ENCODE peak calls at places on chromosomes 4 and X, in seven cellular contexts. G, A, H, P, Z, Q and K are unnamed samples.
A peak's percentile ranks its signal among the peaks of the same experiment; 100 is the strongest.

GRCh38 chrX:23012162-23012561 is 12.4 kb downstream of the DDX53 start:
- DNase-seq in Q (no peak), G (no peak), H (no peak), A (no peak), Z (no peak), P (no peak), K (no peak)

GRCh38 chrX:118056870-118057269 is 59.7 kb downstream of the KLHL13 start:
- DNase-seq in H (no peak), Z (no peak), P (no peak), G (no peak), Q (no peak), A (no peak), K (no peak)

GRCh38 chrX:134636859-134637258 is 21.4 kb downstream of the PLAC1 start:
- DNase-seq in Z (no peak), H (no peak), G (peak; percentile 71), A (no peak), Q (no peak), P (no peak), K (no peak)

GRCh38 chr4:176044589-176044951 is 21.1 kb upstream of the WDR17 start:
- DNase-seq in A (no peak), P (no peak), Z (no peak), G (peak; percentile 45), Q (no peak), H (no peak), K (no peak)

GRCh38 chr4:124918559-124919122 is 206.1 kb upstream of the ANKRD50 start:
- DNase-seq in P (no peak), A (no peak), H (no peak), G (peak; percentile 25), Z (no peak), Q (no peak), K (no peak)

GRCh38 chr4:185275501-185275900 is 66.1 kb downstream of the SNX25 start:
- DNase-seq in P (no peak), G (peak; percentile 28), A (no peak), H (no peak), Z (no peak), Q (no peak), K (no peak)

GRCh38 chrX:42739771-42740170 is 38.2 kb downstream of the PPP1R2C start:
- DNase-seq in Q (no peak), P (no peak), G (no peak), A (no peak), Z (no peak), H (no peak), K (no peak)

GRCh38 chr4:2259036-2259540 is 2.8 kb downstream of the MXD4 start:
- DNase-seq in P (no peak), H (no peak), Z (peak; percentile 14), A (peak; percentile 71), G (no peak), Q (no peak), K (no peak)

GRCh38 chr4:25884040-25884788 is 21.4 kb upstream of the SEL1L3 start:
- DNase-seq in G (peak; percentile 81), P (no peak), H (no peak), Z (no peak), A (no peak), Q (no peak), K (no peak)

GRCh38 chr4:6562931-6563901 is 11.8 kb upstream of the MAN2B2 start:
- DNase-seq in A (no peak), Z (peak; percentile 40), G (no peak), H (peak; percentile 49), P (no peak), Q (no peak), K (peak; percentile 60)

GRCh38 chr4:25888781-25889180 is 25.2 kb upstream of the SMIM20 start:
- DNase-seq in Z (no peak), Q (no peak), P (no peak), G (peak; percentile 54), H (no peak), A (no peak), K (no peak)

GRCh38 chr4:129176864-129177263 is 80.9 kb downstream of the C4orf33 start:
- DNase-seq in G (no peak), P (peak; percentile 38), Z (no peak), H (no peak), A (no peak), Q (no peak), K (no peak)

GRCh38 chrX:41688835-41689234 is at the start of gene GPR34:
- DNase-seq in A (no peak), Q (no peak), G (no peak), H (no peak), Z (no peak), P (no peak), K (no peak)

GRCh38 chrX:37942170-37942569 is 64.2 kb upstream of the SYTL5 start:
- DNase-seq in A (no peak), Q (no peak), G (no peak), H (no peak), Z (no peak), P (no peak), K (no peak)

GRCh38 chr4:65259251-65259650 is 411.0 kb downstream of the EPHA5 start:
- DNase-seq in G (no peak), Z (no peak), P (no peak), Q (no peak), A (no peak), H (no peak), K (no peak)
- TF ChIP-seq CTCF in G (no peak), Z (no peak), P (no peak), Q (no peak), A (no peak), H (no peak), K (no peak)

DNA sequence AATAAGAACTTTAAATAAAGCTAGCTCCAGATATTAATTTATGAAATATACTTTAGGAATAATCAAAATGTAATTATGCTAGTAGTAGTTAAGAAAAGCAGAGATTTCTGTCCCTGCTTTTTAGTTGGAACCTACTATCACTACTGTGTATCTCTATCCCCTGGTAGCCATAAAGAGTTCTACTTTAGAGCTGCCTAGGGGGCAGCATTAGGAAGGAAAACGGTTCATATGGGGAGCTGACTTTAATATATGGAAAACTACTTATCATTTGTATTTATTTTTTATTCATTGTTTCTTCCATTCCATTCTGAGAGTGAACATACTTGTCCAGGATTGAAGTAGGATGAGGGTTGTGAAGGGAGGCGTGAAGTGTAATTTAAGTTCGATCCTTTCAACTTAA is 40.9 kb downstream of the CPEB2 start:
- DNase-seq in G (no peak), P (no peak), Q (no peak), Z (no peak), H (no peak), A (no peak), K (no peak)
- TF ChIP-seq CTCF in G (no peak), P (peak; percentile 10), Q (peak; percentile 28), Z (no peak), H (no peak), A (no peak), K (no peak)

GRCh38 chrX:113929004-113929403 is 654.9 kb upstream of the HTR2C start:
- DNase-seq in A (no peak), Q (peak; percentile 41), P (peak; percentile 32), Z (peak; percentile 22), G (peak; percentile 42), H (no peak), K (peak; percentile 54)
- TF ChIP-seq CTCF in A (peak; percentile 30), Q (peak; percentile 90), P (peak; percentile 61), Z (peak; percentile 62), G (peak; percentile 59), H (peak; percentile 35), K (peak; percentile 85)

DNA sequence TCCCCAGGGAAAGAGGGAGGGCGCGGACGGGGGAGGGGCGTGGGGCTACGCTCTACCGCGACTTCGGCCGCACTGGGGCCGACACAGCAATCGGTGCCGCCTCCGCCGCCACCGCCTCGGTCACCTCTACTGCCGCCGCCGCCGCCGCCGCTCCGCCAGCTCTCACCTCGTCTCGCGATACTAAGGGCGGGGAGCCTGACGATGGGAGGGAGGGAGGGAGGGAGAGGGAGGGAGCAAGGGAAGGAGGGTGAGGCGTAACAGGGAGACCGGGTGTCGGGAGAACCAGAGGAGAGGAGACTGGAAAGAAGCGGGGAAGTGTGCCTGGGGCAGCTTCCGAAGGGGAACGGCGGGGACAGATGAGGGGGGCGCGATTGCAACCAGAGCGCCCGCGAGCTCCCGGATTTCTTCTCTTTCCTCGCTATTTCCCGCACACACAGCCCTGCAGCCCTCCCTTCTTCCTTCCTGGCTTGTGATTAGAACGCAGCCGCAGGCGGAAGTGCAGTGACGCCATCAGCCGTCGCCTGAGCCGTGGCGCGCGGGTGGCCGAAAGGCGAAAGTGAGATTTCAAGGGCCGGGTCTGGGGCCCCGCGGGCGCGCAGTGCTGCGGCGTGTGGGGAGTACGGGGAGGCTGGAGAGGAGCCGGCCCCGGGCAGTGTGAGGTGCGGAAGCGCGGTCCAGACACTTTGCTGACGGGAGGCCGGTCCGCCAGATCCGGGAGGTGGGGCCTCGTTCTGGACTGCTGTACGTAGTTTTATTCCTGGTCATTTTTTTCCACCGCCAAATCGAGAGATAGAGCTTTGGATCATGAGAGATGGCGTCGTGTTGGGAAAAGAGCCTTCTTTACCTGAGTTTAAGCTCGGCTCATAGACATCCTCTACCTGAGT is at the start of gene ANKRD17:
- DNase-seq in Q (peak; percentile 84), Z (peak; percentile 95), P (peak; percentile 96), A (peak; percentile 97), H (peak; percentile 89), G (peak; percentile 94), K (peak; percentile 92)
- TF ChIP-seq CTCF in Q (peak; percentile 11), Z (no peak), P (no peak), A (peak; percentile 26), H (no peak), G (peak; percentile 30), K (no peak)

GRCh38 chr4:72569719-72570235 is 756 bp upstream of the ADAMTS3 start:
- DNase-seq in G (no peak), A (peak; percentile 55), Z (no peak), H (no peak), P (no peak), Q (no peak), K (peak; percentile 11)

GRCh38 chr4:72568959-72569718 is at the start of gene ADAMTS3:
- DNase-seq in Z (peak; percentile 77), Q (peak; percentile 59), P (peak; percentile 60), H (peak; percentile 26), G (peak; percentile 40), A (peak; percentile 89), K (peak; percentile 85)

GRCh38 chr4:72566573-72566972 is 2.4 kb downstream of the ADAMTS3 start:
- DNase-seq in G (no peak), Z (no peak), Q (no peak), A (no peak), H (no peak), P (no peak), K (no peak)

GRCh38 chr4:72567036-72567435 is 2.0 kb downstream of the ADAMTS3 start:
- DNase-seq in H (no peak), G (no peak), Q (no peak), Z (no peak), A (no peak), P (no peak), K (no peak)

GRCh38 chr4:72567821-72568620 is 1.0 kb downstream of the ADAMTS3 start:
- DNase-seq in Q (peak; percentile 43), H (peak; percentile 26), G (peak; percentile 75), P (peak; percentile 98), A (peak; percentile 87), Z (peak; percentile 45), K (peak; percentile 84)
- TF ChIP-seq CTCF in Q (peak; percentile 58), H (no peak), G (peak; percentile 49), P (peak; percentile 67), A (peak; percentile 22), Z (no peak), K (no peak)